ENCODE peak calls at places on chromosomes 13 and 19, in four cellular contexts. One of them, this sample, is unnamed.

GRCh38 chr13:40401911-40402776 is 264.3 kb downstream of the FOXO1 start:
- DNase-seq in T-helper 2 cell: no peak
- DNase-seq in NCI-H345: no peak
- DNase-seq in EL: peak; percentile 97
- DNase-seq in this sample: peak; percentile 63

GRCh38 chr13:110242615-110243014 is 64.3 kb downstream of the COL4A1 start:
- DNase-seq in T-helper 2 cell: no peak
- DNase-seq in NCI-H345: no peak
- DNase-seq in EL: no peak
- DNase-seq in this sample: no peak

GRCh38 chr13:31790992-31791391 is 51.7 kb downstream of the RXFP2 start:
- DNase-seq in T-helper 2 cell: no peak
- DNase-seq in NCI-H345: no peak
- DNase-seq in EL: peak; percentile 68
- DNase-seq in this sample: no peak

GRCh38 chr19:41039806-41040205 is 48.4 kb upstream of the CYP2A13 start:
- DNase-seq in T-helper 2 cell: no peak
- DNase-seq in NCI-H345: no peak
- DNase-seq in EL: no peak
- DNase-seq in this sample: no peak

GRCh38 chr19:1363599-1363998 is 20.1 kb upstream of the NDUFS7 start:
- DNase-seq in T-helper 2 cell: no peak
- DNase-seq in NCI-H345: no peak
- DNase-seq in EL: no peak
- DNase-seq in this sample: no peak

GRCh38 chr19:30645946-30646577 is 273.9 kb downstream of the ZNF536 start:
- DNase-seq in T-helper 2 cell: no peak
- DNase-seq in NCI-H345: no peak
- DNase-seq in EL: no peak
- DNase-seq in this sample: no peak

GRCh38 chr13:31111136-31111535 is 50.6 kb downstream of the HSPH1 start:
- DNase-seq in T-helper 2 cell: no peak
- DNase-seq in NCI-H345: no peak
- DNase-seq in EL: peak; percentile 7
- DNase-seq in this sample: no peak

GRCh38 chr19:41321600-41322270 is 11.8 kb downstream of the CCDC97 start:
- DNase-seq in T-helper 2 cell: no peak
- DNase-seq in NCI-H345: no peak
- DNase-seq in EL: peak; percentile 90
- DNase-seq in this sample: no peak

GRCh38 chr13:24269803-24270202 is 39.6 kb upstream of the C1QTNF9 start:
- DNase-seq in T-helper 2 cell: no peak
- DNase-seq in NCI-H345: no peak
- DNase-seq in EL: peak; percentile 8
- DNase-seq in this sample: no peak

This sample was measured in HS-5.